ENCODE peak calls at places on chromosomes 4 and X, in four cellular contexts. Q is H9, C is foreskin fibroblast, P is MM.1S. D is an unnamed sample.

GRCh38 chr4:13541720-13542576 is 2.4 kb downstream of the NKX3-2 start:
- DNase-seq in P (no peak), Q (peak; percentile 90), C (no peak), D (peak; percentile 73)

GRCh38 chrX:134782796-134783195 is 124.5 kb upstream of the PLAC1 start:
- DNase-seq in C (no peak), P (no peak), Q (no peak), D (no peak)

GRCh38 chr4:41363384-41363981 is 106.8 kb downstream of the UCHL1 start:
- DNase-seq in Q (peak; percentile 47), C (peak; percentile 33), P (no peak), D (no peak)

GRCh38 chrX:119410027-119410819 is 11.1 kb downstream of the SLC25A43 start:
- DNase-seq in P (no peak), Q (no peak), C (peak; percentile 76), D (no peak)

GRCh38 chr4:140252144-140252741 is 98.3 kb upstream of the MAML3 start:
- DNase-seq in P (no peak), C (no peak), Q (peak; percentile 64), D (peak; percentile 33)

GRCh38 chr4:59762344-59762743 is 1437.8 kb upstream of the ADGRL3 start:
- DNase-seq in Q (no peak), P (no peak), C (no peak), D (no peak)

GRCh38 chr4:2289955-2290333 is 28.0 kb upstream of the MXD4 start:
- DNase-seq in C (no peak), P (no peak), Q (no peak), D (no peak)

GRCh38 chrX:6159468-6159867 is 69.2 kb downstream of the NLGN4X start:
- DNase-seq in P (no peak), Q (no peak), C (no peak), D (no peak)

GRCh38 chrX:86197815-86198214 is 49.6 kb downstream of the DACH2 start:
- DNase-seq in P (no peak), Q (no peak), C (no peak), D (no peak)

GRCh38 chr4:167196386-167196785 is 37.9 kb downstream of the SPOCK3 start:
- DNase-seq in P (no peak), Q (no peak), C (no peak), D (no peak)

GRCh38 chr4:8710946-8711345 is 118.4 kb downstream of the CPZ start:
- DNase-seq in C (no peak), P (no peak), Q (no peak), D (no peak)

GRCh38 chr4:1384675-1385372 is 21.4 kb downstream of the NKX1-1 start:
- DNase-seq in P (no peak), Q (no peak), C (no peak), D (no peak)

GRCh38 chr4:173218411-173219125 is 50.0 kb downstream of the GALNT7 start:
- DNase-seq in P (no peak), C (peak; percentile 26), Q (no peak), D (no peak)

GRCh38 chr4:2886622-2887021 is 43.0 kb downstream of the ADD1 start:
- DNase-seq in P (no peak), C (no peak), Q (no peak), D (no peak)

GRCh38 chr4:53128959-53129358 is 236.9 kb downstream of the SCFD2 start:
- DNase-seq in P (no peak), C (no peak), Q (no peak), D (no peak)

GRCh38 chrX:85994787-85995186 is 52.6 kb downstream of the CHM start:
- DNase-seq in C (no peak), P (no peak), Q (no peak), D (no peak)

GRCh38 chrX:141832247-141832646 is 5.9 kb upstream of the MAGEC3 start:
- DNase-seq in Q (no peak), P (no peak), C (no peak), D (no peak)

GRCh38 chr4:92265066-92265465 is 38.7 kb upstream of the GRID2 start:
- DNase-seq in C (no peak), P (no peak), Q (no peak), D (no peak)

GRCh38 chr4:107757860-107758476 is 37.9 kb upstream of the PAPSS1 start:
- DNase-seq in C (no peak), P (peak; percentile 75), Q (no peak), D (peak; percentile 22)

GRCh38 chr4:107780665-107781064 is 44.1 kb upstream of the SGMS2 start:
- DNase-seq in P (no peak), C (no peak), Q (no peak), D (no peak)

GRCh38 chrX:107684956-107685385 is 56.7 kb downstream of the PRPS1 start:
- DNase-seq in P (peak; percentile 30), C (peak; percentile 47), Q (peak; percentile 78), D (peak; percentile 31)

GRCh38 chr4:122480655-122481487 is 24.3 kb upstream of the IL2 start:
- DNase-seq in Q (no peak), C (no peak), P (no peak), D (no peak)

GRCh38 chrX:65926095-65927019 is 113.5 kb downstream of the VSIG4 start:
- DNase-seq in Q (no peak), P (peak; percentile 84), C (no peak), D (no peak)

GRCh38 chr4:173807347-173807746 is 277.3 kb upstream of the HAND2 start:
- DNase-seq in C (no peak), Q (no peak), P (no peak), D (no peak)

GRCh38 chr4:84498203-84499026 is 677 bp downstream of the NKX6-1 start:
- DNase-seq in Q (peak; percentile 52), P (peak; percentile 10), C (peak; percentile 40), D (peak; percentile 36)

GRCh38 chr4:30720656-30721352 is 635 bp downstream of the PCDH7 start:
- DNase-seq in Q (peak; percentile 59), C (no peak), P (no peak), D (peak; percentile 37)

GRCh38 chr4:101972791-101973190 is 182.3 kb downstream of the BANK1 start:
- DNase-seq in Q (no peak), P (peak; percentile 26), C (no peak), D (no peak)

GRCh38 chr4:165060938-165061337 is 7.3 kb downstream of the TRIM75 start:
- DNase-seq in Q (no peak), C (no peak), P (no peak), D (no peak)

GRCh38 chrX:121579016-121579760 is 531.8 kb downstream of the GLUD2 start:
- DNase-seq in C (no peak), Q (no peak), P (peak; percentile 77), D (peak; percentile 0)

GRCh38 chr4:123453006-123453685 is 56.6 kb downstream of the SPRY1 start:
- DNase-seq in C (no peak), Q (no peak), P (no peak), D (no peak)

GRCh38 chr4:150828159-150828558 is 186.9 kb downstream of the LRBA start:
- DNase-seq in C (no peak), P (peak; percentile 98), Q (no peak), D (peak; percentile 55)

GRCh38 chrX:123860983-123861382 is 1.1 kb downstream of the XIAP start:
- DNase-seq in C (no peak), P (no peak), Q (no peak), D (no peak)

GRCh38 chr4:153850525-153851280 is 61.8 kb upstream of the SFRP2 start:
- DNase-seq in C (no peak), Q (no peak), P (no peak), D (no peak)

GRCh38 chrX:53084043-53084570 is 1.9 kb downstream of the TSPYL2 start:
- DNase-seq in P (no peak), Q (no peak), C (no peak), D (no peak)

GRCh38 chr4:24867766-24868296 is 45.0 kb downstream of the CCDC149 start:
- DNase-seq in C (no peak), P (no peak), Q (peak; percentile 47), D (no peak)

GRCh38 chr4:20249333-20249732 is 2.4 kb upstream of the SLIT2 start:
- DNase-seq in Q (no peak), P (peak; percentile 22), C (peak; percentile 67), D (no peak)

GRCh38 chr4:87105101-87105852 is 115.1 kb downstream of the KLHL8 start:
- DNase-seq in Q (no peak), C (no peak), P (no peak), D (no peak)

GRCh38 chr4:87109121-87109520 is 111.3 kb downstream of the KLHL8 start:
- DNase-seq in P (no peak), C (no peak), Q (no peak), D (no peak)

GRCh38 chr4:87112063-87112462 is 108.4 kb downstream of the KLHL8 start:
- DNase-seq in Q (no peak), P (no peak), C (no peak), D (no peak)

GRCh38 chr4:87109945-87110344 is 110.5 kb downstream of the KLHL8 start:
- DNase-seq in P (no peak), C (no peak), Q (no peak), D (no peak)

GRCh38 chr4:87108142-87108546 is 112.3 kb downstream of the KLHL8 start:
- DNase-seq in Q (no peak), C (peak; percentile 91), P (no peak), D (no peak)
- TF ChIP-seq CTCF in Q (no peak), C (no peak), P (no peak), D (no peak)

GRCh38 chrX:83916525-83916924 is 55.6 kb downstream of the CYLC1 start:
- DNase-seq in Q (no peak), C (no peak), P (peak; percentile 32), D (peak; percentile 0)
- TF ChIP-seq CTCF in Q (peak; percentile 69), C (peak; percentile 51), P (peak; percentile 68), D (no peak)

DNA sequence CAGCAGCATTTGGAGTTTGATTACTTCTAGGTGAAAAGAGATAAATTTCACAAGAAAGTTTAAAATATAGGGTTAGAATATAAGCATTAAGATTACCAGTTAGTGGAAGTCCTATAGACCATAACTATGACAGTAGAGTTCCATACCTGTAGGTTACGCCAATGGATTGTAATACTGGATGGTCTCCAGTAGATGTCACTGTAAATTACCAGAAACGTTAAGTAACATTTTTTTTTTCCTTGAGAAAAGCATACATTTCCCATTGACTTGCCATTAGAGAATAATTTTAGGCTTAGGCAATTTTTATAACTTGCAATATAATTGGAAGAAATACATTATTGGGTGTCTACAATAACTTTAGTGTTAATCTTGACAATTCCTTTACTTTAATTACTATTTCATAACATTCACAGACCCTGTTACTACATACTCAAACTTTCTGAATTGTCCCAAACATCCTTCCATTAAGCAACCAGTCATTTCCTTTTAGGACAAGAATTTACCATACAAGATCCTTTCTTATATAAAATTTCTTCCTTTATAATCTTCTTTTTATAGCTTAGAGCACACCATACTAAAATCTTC is 304.1 kb upstream of the TECRL start:
- DNase-seq in P (peak; percentile 40), Q (no peak), C (no peak), D (peak; percentile 21)
- TF ChIP-seq CTCF in P (peak; percentile 67), Q (peak; percentile 80), C (peak; percentile 21), D (peak; percentile 21)

DNA sequence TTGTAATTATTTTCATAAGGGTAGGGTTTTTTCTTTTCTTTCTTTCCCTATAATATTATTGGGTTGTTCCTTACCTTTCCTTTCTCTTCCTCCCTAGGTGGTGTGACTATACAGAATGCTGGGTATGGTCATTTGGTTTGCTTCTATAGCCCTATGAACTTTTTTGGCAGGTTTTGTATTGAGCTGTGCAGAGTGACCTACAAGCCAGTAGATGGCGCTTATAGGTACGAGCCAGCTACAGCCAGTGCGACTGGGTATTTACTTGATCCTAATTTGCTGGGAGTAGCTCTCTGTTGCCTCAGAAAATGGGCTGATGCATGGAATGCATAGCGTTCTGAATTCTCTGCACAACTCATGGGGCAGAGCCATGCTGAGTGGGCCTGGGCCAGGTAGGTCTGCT is 423.3 kb downstream of the MAGEE1 start:
- DNase-seq in P (no peak), Q (peak; percentile 31), C (no peak), D (no peak)
- TF ChIP-seq CTCF in P (peak; percentile 27), Q (peak; percentile 61), C (no peak), D (no peak)

GRCh38 chr4:47109379-47109778 is 78.0 kb downstream of the GABRB1 start:
- DNase-seq in P (no peak), C (no peak), Q (no peak), D (no peak)
- TF ChIP-seq CTCF in P (no peak), C (no peak), Q (peak; percentile 38), D (no peak)

GRCh38 chrX:51862920-51863319 is 30.5 kb upstream of the MAGED1 start:
- DNase-seq in C (no peak), P (no peak), Q (no peak), D (no peak)
- TF ChIP-seq CTCF in C (no peak), P (no peak), Q (no peak), D (no peak)